ENCODE peak calls at places on chromosomes 4 and X, in seven cellular contexts. A is lower lobe of right lung; U is NCI-H2081; I is fibroblast of villous mesenchyme; R is M059J; W is AG09319; H is activated CD8-positive, alpha-beta memory T cell treated with anti-CD3 and anti-CD28 coated beads for 1 hour. C is an unnamed sample.

GRCh38 chrX:46574941-46575381 is 1.4 kb downstream of the CHST7 start:
- DNase-seq in U (peak), A (peak), W (no peak), I (no peak), R (no peak), H (no peak), C (no peak)

GRCh38 chr4:70979445-70980008 is 13.9 kb upstream of the DCK start:
- DNase-seq in H (no peak), W (no peak), A (no peak), U (no peak), R (no peak), I (no peak), C (no peak)

GRCh38 chrX:65706041-65706828 is 38.8 kb downstream of the MSN start:
- DNase-seq in I (peak), A (no peak), U (no peak), H (no peak), W (no peak), R (peak), C (no peak)

GRCh38 chr4:154858166-154858565 is 77.1 kb downstream of the RBM46 start:
- DNase-seq in I (no peak), U (no peak), W (no peak), A (no peak), R (no peak), H (no peak), C (no peak)

GRCh38 chrX:1465261-1466231 is 12.8 kb upstream of the ASMTL start:
- DNase-seq in U (no peak), I (no peak), R (no peak), W (no peak), H (no peak), A (no peak), C (no peak)

GRCh38 chrX:88416002-88416401 is 331.0 kb upstream of the CPXCR1 start:
- DNase-seq in R (peak), U (no peak), A (no peak), H (no peak), I (no peak), W (no peak), C (no peak)

GRCh38 chr4:24115101-24115500 is 225.3 kb upstream of the PPARGC1A start:
- DNase-seq in A (no peak), H (no peak), R (no peak), I (no peak), W (no peak), U (no peak), C (no peak)

GRCh38 chrX:5306654-5307121 is 922.0 kb downstream of the NLGN4X start:
- DNase-seq in I (no peak), R (no peak), A (no peak), U (no peak), W (no peak), H (no peak), C (no peak)

GRCh38 chr4:84319124-84319523 is 180.0 kb downstream of the NKX6-1 start:
- DNase-seq in I (peak), A (peak), H (no peak), U (no peak), R (peak), W (no peak), C (no peak)

GRCh38 chrX:100647739-100648138 is 3.7 kb downstream of the SRPX2 start:
- DNase-seq in I (peak), H (no peak), R (no peak), A (no peak), U (no peak), W (no peak), C (no peak)

GRCh38 chr4:121072836-121073362 is 564 bp upstream of the NDNF start:
- DNase-seq in W (no peak), A (peak), R (no peak), H (no peak), I (peak), U (no peak), C (no peak)

GRCh38 chrX:153781428-153782047 is 697 bp downstream of the SRPK3 start:
- DNase-seq in R (peak), U (peak), H (no peak), I (no peak), A (no peak), W (no peak), C (no peak)

GRCh38 chr4:150039790-150040189 is 38.5 kb upstream of the DCLK2 start:
- DNase-seq in I (no peak), H (no peak), R (no peak), W (no peak), A (no peak), U (peak), C (no peak)

GRCh38 chr4:153362184-153362583 is 17.7 kb downstream of the MND1 start:
- DNase-seq in I (peak), R (no peak), U (no peak), A (no peak), H (no peak), W (no peak), C (no peak)

GRCh38 chrX:47579537-47579936 is 2.7 kb upstream of the TIMP1 start:
- DNase-seq in H (no peak), U (no peak), I (peak), W (no peak), R (peak), A (peak), C (no peak)

C was measured in HEK293T.